ENCODE peak calls at places on chromosome 22, in nine cellular contexts. X is astrocyte of the cerebellum; U is aorta; E is gastrocnemius medialis; I is CD8-positive, alpha-beta T cell; N is cardiac muscle cell; R is skeletal muscle cell; Z is brain microvascular endothelial cell; O is AG09309. L is an unnamed sample.

GRCh38 chr22:33654173-33654890 is 265.9 kb downstream of the LARGE1 start:
- DNase-seq in X (no peak), U (no peak), E (no peak), I (no peak), N (no peak), R (no peak), Z (no peak), O (no peak), L (no peak)

GRCh38 chr22:42562282-42562681 is 8.5 kb downstream of the SERHL2 start:
- DNase-seq in X (no peak), U (peak), E (no peak), I (no peak), N (no peak), R (no peak), Z (no peak), O (no peak), L (no peak)

GRCh38 chr22:41240377-41241132 is at the start of gene CHADL:
- DNase-seq in X (no peak), U (no peak), E (no peak), I (no peak), N (no peak), R (no peak), Z (no peak), O (no peak), L (no peak)

GRCh38 chr22:41768420-41768819 is 32.1 kb upstream of the CCDC134 start:
- DNase-seq in X (peak), U (no peak), E (no peak), I (no peak), N (peak), R (no peak), Z (peak), O (no peak), L (peak)

GRCh38 chr22:34709641-34710040 is 356.3 kb upstream of the ISX start:
- DNase-seq in X (no peak), U (no peak), E (no peak), I (no peak), N (no peak), R (no peak), Z (no peak), O (no peak), L (no peak)

GRCh38 chr22:47486569-47487312 is 724.3 kb downstream of the TBC1D22A start:
- DNase-seq in X (no peak), U (no peak), E (no peak), I (no peak), N (no peak), R (no peak), Z (no peak), O (no peak), L (no peak)

GRCh38 chr22:50473088-50473487 is 1.7 kb downstream of the SBF1 start:
- DNase-seq in X (no peak), U (no peak), E (no peak), I (peak), N (no peak), R (no peak), Z (no peak), O (no peak), L (no peak)

GRCh38 chr22:35883028-35883620 is 145.5 kb downstream of the RBFOX2 start:
- DNase-seq in X (peak), U (no peak), E (no peak), I (no peak), N (peak), R (no peak), Z (no peak), O (no peak), L (peak)

GRCh38 chr22:48084749-48085090 is 1322.3 kb downstream of the TBC1D22A start:
- DNase-seq in X (no peak), U (peak), E (no peak), I (no peak), N (no peak), R (no peak), Z (no peak), O (no peak), L (no peak)

GRCh38 chr22:33300165-33300564 is 242.0 kb upstream of the SYN3 start:
- DNase-seq in X (no peak), U (no peak), E (no peak), I (no peak), N (no peak), R (no peak), Z (no peak), O (no peak), L (no peak)

GRCh38 chr22:45922661-45923060 is 54.3 kb downstream of the WNT7B start:
- DNase-seq in X (no peak), U (no peak), E (no peak), I (no peak), N (no peak), R (no peak), Z (no peak), O (no peak), L (no peak)

GRCh38 chr22:33529424-33530113 is 390.7 kb downstream of the LARGE1 start:
- DNase-seq in X (peak), U (no peak), E (no peak), I (no peak), N (peak), R (no peak), Z (peak), O (peak), L (peak)

GRCh38 chr22:38861170-38861874 is 10.7 kb downstream of the CBX6 start:
- DNase-seq in X (no peak), U (peak), E (no peak), I (no peak), N (no peak), R (no peak), Z (no peak), O (no peak), L (no peak)

GRCh38 chr22:49268924-49269323 is 558.7 kb downstream of the BRD1 start:
- DNase-seq in X (no peak), U (no peak), E (no peak), I (no peak), N (no peak), R (no peak), Z (no peak), O (no peak), L (no peak)

GRCh38 chr22:28810839-28811491 is 10.6 kb upstream of the XBP1 start:
- DNase-seq in X (no peak), U (no peak), E (no peak), I (no peak), N (peak), R (no peak), Z (no peak), O (no peak), L (no peak)

GRCh38 chr22:28051787-28052356 is 132.8 kb upstream of the PITPNB start:
- DNase-seq in X (no peak), U (peak), E (no peak), I (no peak), N (peak), R (no peak), Z (peak), O (no peak), L (peak)

GRCh38 chr22:24542641-24543040 is 12.3 kb downstream of the GUCD1 start:
- DNase-seq in X (no peak), U (no peak), E (peak), I (no peak), N (no peak), R (no peak), Z (no peak), O (no peak), L (no peak)

GRCh38 chr22:26621663-26622062 is at the start of gene CRYBA4:
- DNase-seq in X (no peak), U (no peak), E (no peak), I (no peak), N (no peak), R (no peak), Z (no peak), O (no peak), L (no peak)

GRCh38 chr22:48096846-48097665 is 1334.6 kb downstream of the TBC1D22A start:
- DNase-seq in X (no peak), U (no peak), E (no peak), I (no peak), N (no peak), R (no peak), Z (no peak), O (no peak), L (no peak)

GRCh38 chr22:41966607-41967240 is 2.5 kb upstream of the SEPTIN3 start:
- DNase-seq in X (peak), U (no peak), E (no peak), I (no peak), N (peak), R (peak), Z (peak), O (peak), L (peak)

GRCh38 chr22:28594784-28595324 is 84.8 kb downstream of the TTC28 start:
- DNase-seq in X (peak), U (no peak), E (no peak), I (no peak), N (peak), R (no peak), Z (peak), O (peak), L (peak)

GRCh38 chr22:30664798-30665197 is 2.9 kb downstream of the DUSP18 start:
- DNase-seq in X (no peak), U (no peak), E (no peak), I (no peak), N (no peak), R (no peak), Z (no peak), O (no peak), L (no peak)

GRCh38 chr22:48226026-48227013 is 1463.9 kb downstream of the TBC1D22A start:
- DNase-seq in X (no peak), U (no peak), E (no peak), I (peak), N (no peak), R (no peak), Z (no peak), O (no peak), L (no peak)

GRCh38 chr22:26477341-26477731 is 6.2 kb downstream of the HPS4 start:
- DNase-seq in X (no peak), U (no peak), E (no peak), I (no peak), N (no peak), R (no peak), Z (peak), O (no peak), L (no peak)

GRCh38 chr22:49066619-49067018 is 761.1 kb downstream of the BRD1 start:
- DNase-seq in X (no peak), U (no peak), E (no peak), I (no peak), N (no peak), R (no peak), Z (no peak), O (no peak), L (no peak)

GRCh38 chr22:41963453-41964105 is 5.7 kb upstream of the SEPTIN3 start:
- DNase-seq in X (peak), U (no peak), E (no peak), I (no peak), N (peak), R (peak), Z (no peak), O (peak), L (peak)

GRCh38 chr22:25869771-25870170 is 127.8 kb downstream of the MYO18B start:
- DNase-seq in X (no peak), U (no peak), E (no peak), I (no peak), N (no peak), R (no peak), Z (no peak), O (no peak), L (no peak)

GRCh38 chr22:36267058-36267457 is 14.1 kb downstream of the APOL1 start:
- DNase-seq in X (no peak), U (no peak), E (no peak), I (no peak), N (no peak), R (no peak), Z (no peak), O (no peak), L (no peak)

GRCh38 chr22:48089601-48090331 is 1327.3 kb downstream of the TBC1D22A start:
- DNase-seq in X (no peak), U (peak), E (peak), I (no peak), N (peak), R (no peak), Z (peak), O (no peak), L (peak)

GRCh38 chr22:27487600-27488450 is 313.7 kb downstream of the MN1 start:
- DNase-seq in X (peak), U (no peak), E (no peak), I (no peak), N (no peak), R (no peak), Z (peak), O (no peak), L (peak)

GRCh38 chr22:33024626-33025025 is 33.6 kb downstream of the SYN3 start:
- DNase-seq in X (no peak), U (no peak), E (no peak), I (no peak), N (peak), R (no peak), Z (no peak), O (no peak), L (peak)

GRCh38 chr22:43707650-43708049 is 104.5 kb downstream of the EFCAB6 start:
- DNase-seq in X (no peak), U (no peak), E (no peak), I (no peak), N (no peak), R (no peak), Z (no peak), O (no peak), L (no peak)

GRCh38 chr22:43706558-43707328 is 105.4 kb downstream of the EFCAB6 start:
- DNase-seq in X (no peak), U (no peak), E (no peak), I (no peak), N (no peak), R (no peak), Z (no peak), O (no peak), L (no peak)

GRCh38 chr22:43704051-43704450 is 108.1 kb downstream of the EFCAB6 start:
- DNase-seq in X (no peak), U (no peak), E (no peak), I (no peak), N (no peak), R (no peak), Z (no peak), O (no peak), L (no peak)

GRCh38 chr22:43711681-43712080 is 100.4 kb downstream of the EFCAB6 start:
- DNase-seq in X (no peak), U (no peak), E (no peak), I (no peak), N (no peak), R (no peak), Z (no peak), O (no peak), L (no peak)

GRCh38 chr22:43706151-43706550 is 106.0 kb downstream of the EFCAB6 start:
- DNase-seq in X (no peak), U (no peak), E (no peak), I (no peak), N (no peak), R (no peak), Z (no peak), O (no peak), L (no peak)
- H3K4me3 ChIP-seq in X (no peak), U (no peak), E (no peak), I (no peak), N (no peak), R (no peak), Z (no peak), O (no peak), L (no peak)

GRCh38 chr22:20508815-20509271 is 1.4 kb downstream of the MED15 start:
- DNase-seq in X (no peak), U (no peak), E (no peak), I (no peak), N (no peak), R (no peak), Z (no peak), O (no peak), L (no peak)
- H3K4me3 ChIP-seq in X (peak), U (peak), E (peak), I (peak), N (peak), R (peak), Z (peak), O (peak), L (peak)

GRCh38 chr22:40107244-40107643 is 70.5 kb upstream of the TNRC6B start:
- DNase-seq in X (no peak), U (no peak), E (no peak), I (no peak), N (no peak), R (no peak), Z (no peak), O (no peak), L (peak)

GRCh38 chr22:40105755-40106154 is 72.0 kb upstream of the TNRC6B start:
- DNase-seq in X (no peak), U (no peak), E (no peak), I (no peak), N (no peak), R (no peak), Z (no peak), O (no peak), L (no peak)

GRCh38 chr22:40111451-40111850 is 66.3 kb upstream of the TNRC6B start:
- DNase-seq in X (no peak), U (no peak), E (no peak), I (no peak), N (no peak), R (no peak), Z (no peak), O (no peak), L (no peak)

GRCh38 chr22:40112595-40112994 is 65.1 kb upstream of the TNRC6B start:
- DNase-seq in X (no peak), U (no peak), E (no peak), I (no peak), N (no peak), R (no peak), Z (no peak), O (no peak), L (no peak)

GRCh38 chr22:40107756-40108437 is 69.8 kb upstream of the TNRC6B start:
- DNase-seq in X (no peak), U (no peak), E (peak), I (no peak), N (peak), R (no peak), Z (no peak), O (peak), L (peak)
- H3K4me3 ChIP-seq in X (no peak), U (peak), E (peak), I (peak), N (no peak), R (peak), Z (no peak), O (peak), L (no peak)

DNA sequence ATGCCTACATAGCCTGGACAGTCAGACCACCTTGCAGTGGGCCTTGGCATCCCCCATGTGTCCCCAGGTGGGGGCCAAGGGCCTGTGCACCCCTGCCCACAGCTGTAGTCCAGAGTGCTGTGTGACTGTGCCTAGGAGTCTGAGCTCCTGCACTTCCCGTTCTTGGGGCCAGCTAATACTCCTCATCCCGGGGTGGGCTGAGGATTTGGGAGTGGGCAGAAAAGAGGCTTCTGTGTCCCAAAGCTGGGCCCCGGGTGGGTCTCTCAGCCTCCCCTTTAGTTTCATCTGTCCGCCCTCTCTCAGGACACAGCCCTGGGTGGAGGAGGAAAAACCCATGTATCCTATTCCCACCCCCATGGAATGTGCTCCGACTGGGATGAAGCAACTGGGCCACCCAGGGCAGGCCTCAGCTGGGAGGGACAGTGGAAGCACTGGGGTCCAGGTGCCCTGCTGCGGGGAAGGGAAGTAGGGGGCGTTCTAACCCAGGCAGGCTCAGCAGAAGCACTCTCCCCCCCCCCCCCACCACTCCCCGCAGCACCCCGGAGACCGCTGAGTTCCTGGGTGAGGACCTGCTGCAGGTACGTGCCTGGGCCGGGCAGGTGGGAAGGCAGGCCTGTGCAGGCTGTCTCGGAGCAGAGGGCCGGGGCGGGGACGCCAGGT is 1.3 kb downstream of the SH3BP1 start:
- DNase-seq in X (no peak), U (no peak), E (no peak), I (no peak), N (peak), R (no peak), Z (no peak), O (no peak), L (no peak)
- H3K4me3 ChIP-seq in X (peak), U (no peak), E (peak), I (peak), N (peak), R (peak), Z (peak), O (peak), L (peak)